ENCODE peak calls at places on chromosomes 11 and 22, in five cellular contexts. M, B, J, U and G are unnamed samples.

GRCh38 chr11:119832536-119832935 is 103.5 kb upstream of the NECTIN1 start:
- DNase-seq in M (no peak), J (no peak), U (no peak), B (peak), G (no peak)

GRCh38 chr11:122139595-122139866 is 23.5 kb upstream of the BLID start:
- DNase-seq in U (no peak), J (no peak), M (no peak), B (peak), G (no peak)

GRCh38 chr11:44774131-44774530 is 47.4 kb downstream of the TSPAN18 start:
- DNase-seq in U (no peak), B (no peak), J (no peak), M (no peak), G (no peak)

GRCh38 chr11:105151936-105152554 is 12.5 kb upstream of the CARD18 start:
- DNase-seq in J (no peak), U (no peak), M (peak), B (peak), G (peak)

GRCh38 chr11:65559951-65560537 is 1.9 kb upstream of the LTBP3 start:
- DNase-seq in J (no peak), U (no peak), B (peak), M (peak), G (peak)

GRCh38 chr11:102166175-102166574 is 55.9 kb downstream of the YAP1 start:
- DNase-seq in J (no peak), B (no peak), U (no peak), M (no peak), G (no peak)

GRCh38 chr11:643366-643765 is 6.3 kb downstream of the DRD4 start:
- DNase-seq in J (no peak), U (no peak), B (no peak), M (no peak), G (peak)

GRCh38 chr11:61733120-61733978 is 19.1 kb upstream of the MYRF start:
- DNase-seq in B (peak), M (peak), U (peak), J (peak), G (peak)

GRCh38 chr11:102476069-102476468 is 23.5 kb upstream of the TMEM123 start:
- DNase-seq in J (no peak), U (no peak), B (peak), M (no peak), G (no peak)

GRCh38 chr11:122765487-122766131 is 72.7 kb upstream of the CRTAM start:
- DNase-seq in J (no peak), B (no peak), U (no peak), M (no peak), G (no peak)

GRCh38 chr11:122101625-122102291 is 14.3 kb downstream of the BLID start:
- DNase-seq in J (no peak), U (no peak), B (peak), M (peak), G (no peak)

GRCh38 chr11:9849384-9849783 is 185.5 kb downstream of the SWAP70 start:
- DNase-seq in J (no peak), B (no peak), U (no peak), M (no peak), G (no peak)

GRCh38 chr22:50670513-50670912 is 2.1 kb upstream of the SHANK3 start:
- DNase-seq in M (no peak), U (no peak), J (no peak), B (no peak), G (no peak)

GRCh38 chr11:125253795-125254525 is 89.4 kb downstream of the PKNOX2 start:
- DNase-seq in U (no peak), J (no peak), M (no peak), B (no peak), G (no peak)

GRCh38 chr11:126888126-126888712 is 112.4 kb downstream of the KIRREL3 start:
- DNase-seq in M (no peak), U (no peak), B (no peak), J (no peak), G (no peak)

GRCh38 chr22:20243545-20244249 is 24.4 kb downstream of the RTN4R start:
- DNase-seq in U (peak), B (peak), J (no peak), M (peak), G (peak)

GRCh38 chr11:119169272-119169719 is 771 bp downstream of the NLRX1 start:
- DNase-seq in M (peak), J (no peak), B (peak), U (peak), G (peak)

GRCh38 chr11:79007811-79008294 is 433.0 kb downstream of the TENM4 start:
- DNase-seq in B (no peak), J (no peak), M (no peak), U (no peak), G (no peak)

GRCh38 chr11:11135820-11136476 is 217.1 kb downstream of the CSNK2A3 start:
- DNase-seq in J (no peak), B (no peak), U (no peak), M (no peak), G (no peak)

GRCh38 chr11:112856591-112856990 is 104.6 kb upstream of the NCAM1 start:
- DNase-seq in J (no peak), B (no peak), U (no peak), M (peak), G (no peak)

GRCh38 chr11:18671246-18671645 is 27.3 kb upstream of the TMEM86A start:
- DNase-seq in M (no peak), U (peak), J (no peak), B (no peak), G (no peak)

GRCh38 chr11:62400760-62401159 is 18.1 kb upstream of the SCGB1A1 start:
- DNase-seq in U (no peak), J (no peak), M (peak), B (no peak), G (peak)

GRCh38 chr11:1852885-1853284 is at the start of gene LSP1:
- DNase-seq in B (no peak), J (peak), M (no peak), U (peak), G (no peak)

GRCh38 chr22:29391546-29391945 is 3.2 kb upstream of the AP1B1 start:
- DNase-seq in M (no peak), B (no peak), J (no peak), U (no peak), G (peak)

GRCh38 chr22:26552466-26552865 is 37.5 kb downstream of the TPST2 start:
- DNase-seq in B (peak), U (no peak), J (no peak), M (no peak), G (peak)

GRCh38 chr11:110434952-110435779 is 5.4 kb downstream of the FDX1 start:
- DNase-seq in B (peak), U (no peak), M (no peak), J (no peak), G (no peak)

GRCh38 chr11:120258661-120259060 is 18.7 kb downstream of the POU2F3 start:
- DNase-seq in U (no peak), J (no peak), M (no peak), B (no peak), G (no peak)